ENCODE peak calls at places on chromosomes 2 and 18, in ten cellular contexts. G, J, D, H, F, B, S, T, K and Z are unnamed samples.
A peak's percentile ranks its signal among the peaks of the same experiment; 100 is the strongest.

GRCh38 chr2:217168396-217168795 is 308.5 kb upstream of the TNP1 start:
- DNase-seq in F (no peak), H (no peak), D (no peak), S (no peak), B (no peak), T (no peak), G (no peak), K (no peak), J (no peak), Z (no peak)

GRCh38 chr2:106953779-106954178 is 67.8 kb upstream of the ST6GAL2 start:
- DNase-seq in G (no peak), F (no peak), B (no peak), J (no peak), S (no peak), T (no peak), H (no peak), K (no peak), D (no peak), Z (no peak)

GRCh38 chr2:120750488-120751210 is 15.0 kb downstream of the GLI2 start:
- DNase-seq in B (no peak), H (no peak), T (no peak), J (no peak), G (no peak), F (no peak), D (no peak), K (no peak), S (no peak), Z (no peak)

GRCh38 chr2:240959214-240959940 is 39.0 kb upstream of the SNED1 start:
- DNase-seq in F (no peak), D (no peak), S (peak; percentile 31), B (no peak), K (no peak), J (peak; percentile 70), G (no peak), T (no peak), H (no peak), Z (no peak)

GRCh38 chr2:172533687-172534086 is 22.2 kb upstream of the PDK1 start:
- DNase-seq in F (no peak), B (no peak), S (no peak), K (no peak), G (no peak), J (no peak), H (no peak), D (no peak), T (no peak), Z (no peak)

GRCh38 chr18:65749881-65750280 is 931 bp upstream of the CDH7 start:
- DNase-seq in S (no peak), J (no peak), K (peak; percentile 37), H (no peak), B (no peak), T (no peak), F (no peak), D (no peak), G (no peak), Z (no peak)

GRCh38 chr2:70616168-70616694 is 62.6 kb upstream of the TGFA start:
- DNase-seq in G (peak; percentile 52), S (no peak), J (no peak), D (no peak), F (no peak), H (no peak), T (no peak), B (no peak), K (peak; percentile 96), Z (no peak)

GRCh38 chr2:35454966-35455638 is 900.5 kb upstream of the CRIM1 start:
- DNase-seq in S (peak; percentile 2), T (no peak), D (no peak), H (no peak), K (no peak), J (no peak), B (no peak), F (no peak), G (no peak), Z (no peak)

GRCh38 chr2:1632006-1632348 is 112.3 kb downstream of the PXDN start:
- DNase-seq in B (no peak), D (no peak), K (no peak), T (no peak), J (no peak), S (no peak), F (no peak), H (no peak), G (peak; percentile 64), Z (no peak)

GRCh38 chr18:47265197-47265596 is 13.7 kb upstream of the SKOR2 start:
- DNase-seq in T (no peak), D (no peak), F (no peak), B (no peak), K (no peak), H (no peak), G (no peak), J (no peak), S (no peak), Z (no peak)

GRCh38 chr2:239321596-239322413 is 79.0 kb downstream of the HDAC4 start:
- DNase-seq in T (no peak), H (peak; percentile 68), K (no peak), D (peak; percentile 45), S (peak; percentile 9), G (no peak), B (no peak), F (no peak), J (no peak), Z (no peak)

GRCh38 chr18:56615738-56616520 is 22.5 kb downstream of the TXNL1 start:
- DNase-seq in F (no peak), G (peak; percentile 20), H (no peak), J (no peak), D (no peak), S (no peak), B (no peak), T (no peak), K (no peak), Z (no peak)

GRCh38 chr2:120562218-120563005 is 173.3 kb upstream of the GLI2 start:
- DNase-seq in H (no peak), G (no peak), B (no peak), K (no peak), S (no peak), F (no peak), D (no peak), J (peak; percentile 54), T (no peak), Z (no peak)

GRCh38 chr2:120880381-120880780 is 144.7 kb downstream of the GLI2 start:
- DNase-seq in J (peak; percentile 27), H (no peak), G (no peak), K (no peak), T (no peak), B (no peak), S (no peak), F (no peak), D (no peak), Z (no peak)

GRCh38 chr2:66587216-66587615 is 152.3 kb downstream of the MEIS1 start:
- DNase-seq in B (no peak), D (no peak), T (peak; percentile 73), K (no peak), F (peak; percentile 1), S (no peak), H (no peak), G (no peak), J (no peak), Z (no peak)

GRCh38 chr2:26989156-26989555 is 18.7 kb downstream of the MAPRE3 start:
- DNase-seq in K (no peak), J (no peak), D (no peak), G (no peak), B (no peak), S (no peak), H (no peak), F (no peak), T (no peak), Z (no peak)

GRCh38 chr2:31378389-31378788 is 36.2 kb downstream of the XDH start:
- DNase-seq in G (no peak), B (no peak), F (no peak), K (no peak), J (no peak), D (no peak), S (no peak), T (peak; percentile 43), H (no peak), Z (no peak)

GRCh38 chr2:41928593-41928992 is 119.2 kb upstream of the PKDCC start:
- DNase-seq in D (no peak), G (no peak), B (peak; percentile 49), F (no peak), J (no peak), H (no peak), T (no peak), K (no peak), S (no peak), Z (no peak)

GRCh38 chr2:10709290-10709939 is 12.0 kb upstream of the ATP6V1C2 start:
- DNase-seq in H (no peak), K (peak; percentile 70), D (no peak), J (peak; percentile 61), B (no peak), G (peak; percentile 26), F (peak; percentile 12), T (no peak), S (peak; percentile 50), Z (no peak)

GRCh38 chr2:173999272-173999671 is 34.1 kb upstream of the SP3 start:
- DNase-seq in B (no peak), K (no peak), J (peak; percentile 84), D (no peak), G (no peak), T (peak; percentile 77), F (no peak), S (no peak), H (no peak), Z (peak; percentile 51)

GRCh38 chr2:142980246-142981068 is 103.0 kb downstream of the KYNU start:
- DNase-seq in B (no peak), K (peak; percentile 32), S (no peak), G (no peak), J (no peak), T (no peak), H (peak; percentile 31), D (no peak), F (peak; percentile 30), Z (no peak)

GRCh38 chr2:98654702-98655488 is 46.5 kb downstream of the UNC50 start:
- DNase-seq in J (no peak), F (no peak), G (no peak), S (peak; percentile 12), T (no peak), H (peak; percentile 30), D (no peak), K (no peak), B (no peak), Z (no peak)

GRCh38 chr2:19176977-19177376 is 181.4 kb downstream of the OSR1 start:
- DNase-seq in H (no peak), B (peak; percentile 61), K (no peak), D (no peak), J (no peak), S (no peak), G (no peak), T (no peak), F (no peak), Z (no peak)